ENCODE peak calls at places on chromosomes 4 and X, in nine cellular contexts. T is AG09319, M is progenitor cell of endocrine pancreas, H is K562, V is neural crest cell, R is H9, O is dorsolateral prefrontal cortex, X is AG09309, Q is lower leg skin. U is an unnamed sample.

GRCh38 chr4:165150545-165150944 is 37.9 kb upstream of the TMEM192 start:
- DNase-seq in T (no peak), M (no peak), H (no peak), V (no peak), R (no peak), O (no peak), X (no peak), Q (no peak), U (no peak)

GRCh38 chr4:74635074-74635473 is 159.2 kb downstream of the BTC start:
- DNase-seq in T (no peak), M (no peak), H (no peak), V (no peak), R (no peak), O (no peak), X (no peak), Q (no peak), U (no peak)

GRCh38 chr4:69995526-69996016 is at the start of gene STATH:
- DNase-seq in T (no peak), M (no peak), H (no peak), V (no peak), R (no peak), O (no peak), X (no peak), Q (no peak), U (no peak)

GRCh38 chr4:3825530-3825929 is 59.3 kb downstream of the ADRA2C start:
- DNase-seq in T (no peak), M (no peak), H (no peak), V (no peak), R (no peak), O (no peak), X (no peak), Q (no peak), U (no peak)

GRCh38 chrX:1584237-1585011 is 7.0 kb upstream of the AKAP17A start:
- DNase-seq in T (no peak), M (no peak), H (no peak), V (no peak), R (no peak), O (no peak), X (no peak), Q (no peak), U (no peak)

GRCh38 chr4:75168548-75168947 is 235.6 kb downstream of the PARM1 start:
- DNase-seq in T (no peak), M (no peak), H (no peak), V (no peak), R (no peak), O (no peak), X (no peak), Q (no peak), U (no peak)

GRCh38 chr4:16692021-16692420 is 206.4 kb downstream of the LDB2 start:
- DNase-seq in T (no peak), M (no peak), H (no peak), V (no peak), R (no peak), O (no peak), X (no peak), Q (no peak), U (no peak)

GRCh38 chr4:186472948-186473347 is 82.4 kb downstream of the MTNR1A start:
- DNase-seq in T (peak), M (no peak), H (no peak), V (no peak), R (peak), O (no peak), X (no peak), Q (no peak), U (no peak)

GRCh38 chr4:108398326-108398725 is 222.1 kb upstream of the RPL34 start:
- DNase-seq in T (no peak), M (no peak), H (no peak), V (no peak), R (no peak), O (no peak), X (no peak), Q (no peak), U (no peak)

GRCh38 chr4:52961666-52962412 is 99.7 kb downstream of the RASL11B start:
- DNase-seq in T (no peak), M (no peak), H (no peak), V (no peak), R (no peak), O (no peak), X (no peak), Q (no peak), U (no peak)

GRCh38 chr4:64899563-64899962 is 490.3 kb upstream of the TECRL start:
- DNase-seq in T (no peak), M (no peak), H (no peak), V (no peak), R (no peak), O (no peak), X (no peak), Q (no peak), U (no peak)

GRCh38 chr4:93396274-93396673 is 432.3 kb upstream of the ATOH1 start:
- DNase-seq in T (peak), M (no peak), H (no peak), V (no peak), R (no peak), O (no peak), X (no peak), Q (no peak), U (no peak)

GRCh38 chrX:154082396-154083133 is 15.0 kb downstream of the MECP2 start:
- DNase-seq in T (no peak), M (no peak), H (peak), V (no peak), R (no peak), O (no peak), X (no peak), Q (no peak), U (no peak)

GRCh38 chrX:41027388-41027787 is 57.9 kb upstream of the USP9X start:
- DNase-seq in T (peak), M (no peak), H (no peak), V (no peak), R (no peak), O (no peak), X (peak), Q (no peak), U (no peak)

GRCh38 chr4:26141916-26142638 is 178.7 kb upstream of the RBPJ start:
- DNase-seq in T (no peak), M (no peak), H (no peak), V (no peak), R (no peak), O (peak), X (no peak), Q (peak), U (peak)

GRCh38 chr4:1469596-1470392 is 63.6 kb upstream of the NKX1-1 start:
- DNase-seq in T (no peak), M (no peak), H (no peak), V (no peak), R (no peak), O (peak), X (no peak), Q (peak), U (peak)

GRCh38 chrX:11791537-11791936 is 33.5 kb downstream of the MSL3 start:
- DNase-seq in T (no peak), M (no peak), H (no peak), V (no peak), R (no peak), O (no peak), X (no peak), Q (no peak), U (no peak)

GRCh38 chr4:29970626-29971025 is 749.5 kb upstream of the PCDH7 start:
- DNase-seq in T (no peak), M (no peak), H (no peak), V (no peak), R (peak), O (no peak), X (peak), Q (no peak), U (no peak)

GRCh38 chr4:2689825-2690700 is 66.1 kb downstream of the TNIP2 start:
- DNase-seq in T (no peak), M (no peak), H (no peak), V (no peak), R (no peak), O (peak), X (no peak), Q (peak), U (peak)

GRCh38 chr4:55503164-55503563 is 43.5 kb downstream of the CLOCK start:
- DNase-seq in T (no peak), M (no peak), H (peak), V (no peak), R (no peak), O (no peak), X (peak), Q (no peak), U (no peak)

GRCh38 chrX:75746891-75747639 is 38.0 kb downstream of the MAGEE2 start:
- DNase-seq in T (no peak), M (peak), H (no peak), V (peak), R (peak), O (no peak), X (no peak), Q (no peak), U (no peak)

GRCh38 chrX:44951572-44952067 is 78.6 kb downstream of the KDM6A start:
- DNase-seq in T (no peak), M (no peak), H (no peak), V (no peak), R (no peak), O (no peak), X (no peak), Q (no peak), U (no peak)

GRCh38 chrX:9846631-9847030 is 60.4 kb downstream of the SHROOM2 start:
- DNase-seq in T (no peak), M (no peak), H (no peak), V (no peak), R (no peak), O (no peak), X (no peak), Q (no peak), U (no peak)

GRCh38 chr4:170940043-170940724 is 850.4 kb upstream of the AADAT start:
- DNase-seq in T (no peak), M (no peak), H (no peak), V (no peak), R (no peak), O (no peak), X (no peak), Q (peak), U (no peak)

GRCh38 chr4:114386637-114387233 is 211.9 kb upstream of the UGT8 start:
- DNase-seq in T (no peak), M (no peak), H (peak), V (peak), R (no peak), O (no peak), X (no peak), Q (no peak), U (no peak)

GRCh38 chrX:99901091-99901490 is 509.0 kb downstream of the PCDH19 start:
- DNase-seq in T (no peak), M (no peak), H (no peak), V (no peak), R (no peak), O (no peak), X (no peak), Q (no peak), U (no peak)

GRCh38 chrX:136220535-136220934 is 30.7 kb downstream of the MAP7D3 start:
- DNase-seq in T (no peak), M (no peak), H (no peak), V (no peak), R (no peak), O (no peak), X (no peak), Q (no peak), U (no peak)

GRCh38 chr4:158798062-158798461 is 29.2 kb downstream of the FNIP2 start:
- DNase-seq in T (no peak), M (no peak), H (no peak), V (no peak), R (no peak), O (no peak), X (no peak), Q (no peak), U (no peak)

GRCh38 chr4:160864253-160864652 is 1299.5 kb downstream of the FSTL5 start:
- DNase-seq in T (no peak), M (no peak), H (no peak), V (no peak), R (no peak), O (no peak), X (no peak), Q (no peak), U (no peak)

GRCh38 chr4:42280327-42281095 is 116.8 kb upstream of the SHISA3 start:
- DNase-seq in T (no peak), M (no peak), H (peak), V (peak), R (no peak), O (no peak), X (no peak), Q (no peak), U (no peak)

GRCh38 chr4:162952232-162952631 is 214.5 kb downstream of the NAF1 start:
- DNase-seq in T (no peak), M (no peak), H (no peak), V (no peak), R (no peak), O (no peak), X (no peak), Q (no peak), U (no peak)

GRCh38 chr4:153438916-153439756 is 27.0 kb upstream of the TMEM131L start:
- DNase-seq in T (no peak), M (no peak), H (no peak), V (no peak), R (no peak), O (no peak), X (no peak), Q (no peak), U (no peak)

GRCh38 chr4:58166496-58166895 is 1056.3 kb upstream of the IGFBP7 start:
- DNase-seq in T (no peak), M (no peak), H (no peak), V (no peak), R (no peak), O (no peak), X (no peak), Q (no peak), U (no peak)

GRCh38 chrX:85109235-85109634 is 105.6 kb downstream of the APOOL start:
- DNase-seq in T (no peak), M (no peak), H (peak), V (no peak), R (peak), O (no peak), X (no peak), Q (no peak), U (no peak)

GRCh38 chr4:185071412-185071811 is 53.1 kb downstream of the HELT start:
- DNase-seq in T (no peak), M (no peak), H (no peak), V (no peak), R (no peak), O (no peak), X (no peak), Q (no peak), U (no peak)

GRCh38 chr4:152257601-152258066 is 278.3 kb downstream of the FBXW7 start:
- DNase-seq in T (no peak), M (no peak), H (no peak), V (no peak), R (no peak), O (no peak), X (no peak), Q (no peak), U (no peak)

GRCh38 chr4:16684083-16684482 is 214.4 kb downstream of the LDB2 start:
- DNase-seq in T (peak), M (no peak), H (no peak), V (no peak), R (no peak), O (no peak), X (peak), Q (no peak), U (no peak)

GRCh38 chrX:87664381-87664780 is 146.8 kb downstream of the KLHL4 start:
- DNase-seq in T (no peak), M (no peak), H (peak), V (no peak), R (no peak), O (no peak), X (no peak), Q (no peak), U (no peak)

GRCh38 chr4:11418610-11419009 is 10.1 kb downstream of the HS3ST1 start:
- DNase-seq in T (no peak), M (no peak), H (no peak), V (no peak), R (no peak), O (no peak), X (no peak), Q (no peak), U (no peak)

DNA sequence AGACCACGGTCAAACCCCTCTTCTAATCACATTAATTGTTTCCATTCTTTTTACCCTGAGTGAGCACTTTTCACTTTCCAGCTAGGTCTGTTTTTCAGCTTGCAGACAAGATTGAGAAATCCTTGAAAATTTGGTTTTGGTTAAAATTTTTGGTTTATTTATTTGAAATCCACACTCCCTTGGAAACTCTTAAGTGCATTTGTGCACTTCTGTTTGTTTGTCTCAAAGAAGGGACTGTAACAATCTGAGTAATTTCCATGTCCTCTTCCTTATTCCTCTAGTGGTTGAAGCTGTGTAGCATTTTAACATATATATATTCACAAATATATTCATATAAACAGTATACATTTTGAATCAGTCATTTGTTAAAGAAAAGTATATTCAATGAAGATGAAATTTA is 333.3 kb downstream of the ANK2 start:
- DNase-seq in T (peak), M (no peak), H (no peak), V (no peak), R (no peak), O (no peak), X (no peak), Q (no peak), U (no peak)
- TF ChIP-seq CTCF in T (no peak), M (no peak), H (no peak), V (no peak), R (no peak), O (no peak), X (no peak), Q (no peak), U (no peak)

GRCh38 chrX:39731390-39731680 is 366.4 kb downstream of the BCOR start:
- DNase-seq in T (no peak), M (no peak), H (no peak), V (no peak), R (no peak), O (no peak), X (no peak), Q (no peak), U (no peak)
- TF ChIP-seq CTCF in T (no peak), M (no peak), H (no peak), V (no peak), R (no peak), O (no peak), X (no peak), Q (no peak), U (no peak)

GRCh38 chr4:54384563-54384962 is 155.5 kb downstream of the PDGFRA start:
- DNase-seq in T (no peak), M (no peak), H (no peak), V (no peak), R (no peak), O (no peak), X (peak), Q (no peak), U (no peak)
- TF ChIP-seq CTCF in T (peak), M (peak), H (peak), V (peak), R (peak), O (peak), X (peak), Q (no peak), U (no peak)

GRCh38 chr4:155353923-155354540 is 22.7 kb downstream of the MAP9 start:
- DNase-seq in T (no peak), M (peak), H (peak), V (peak), R (peak), O (peak), X (peak), Q (no peak), U (no peak)
- TF ChIP-seq CTCF in T (peak), M (peak), H (peak), V (peak), R (peak), O (peak), X (peak), Q (no peak), U (peak)

GRCh38 chrX:55135171-55135570 is 46.4 kb downstream of the PAGE2 start:
- DNase-seq in T (no peak), M (no peak), H (peak), V (peak), R (no peak), O (no peak), X (no peak), Q (no peak), U (no peak)
- TF ChIP-seq CTCF in T (peak), M (peak), H (peak), V (peak), R (peak), O (peak), X (peak), Q (no peak), U (peak)

GRCh38 chrX:81082649-81083048 is 119.1 kb downstream of the HMGN5 start:
- DNase-seq in T (no peak), M (no peak), H (no peak), V (no peak), R (no peak), O (no peak), X (no peak), Q (no peak), U (no peak)
- TF ChIP-seq CTCF in T (no peak), M (no peak), H (no peak), V (no peak), R (no peak), O (no peak), X (no peak), Q (no peak), U (no peak)

GRCh38 chrX:110435191-110435590 is 76.5 kb downstream of the RTL9 start:
- DNase-seq in T (no peak), M (no peak), H (no peak), V (no peak), R (no peak), O (no peak), X (no peak), Q (no peak), U (no peak)
- TF ChIP-seq CTCF in T (no peak), M (no peak), H (no peak), V (no peak), R (no peak), O (no peak), X (no peak), Q (no peak), U (no peak)

DNA sequence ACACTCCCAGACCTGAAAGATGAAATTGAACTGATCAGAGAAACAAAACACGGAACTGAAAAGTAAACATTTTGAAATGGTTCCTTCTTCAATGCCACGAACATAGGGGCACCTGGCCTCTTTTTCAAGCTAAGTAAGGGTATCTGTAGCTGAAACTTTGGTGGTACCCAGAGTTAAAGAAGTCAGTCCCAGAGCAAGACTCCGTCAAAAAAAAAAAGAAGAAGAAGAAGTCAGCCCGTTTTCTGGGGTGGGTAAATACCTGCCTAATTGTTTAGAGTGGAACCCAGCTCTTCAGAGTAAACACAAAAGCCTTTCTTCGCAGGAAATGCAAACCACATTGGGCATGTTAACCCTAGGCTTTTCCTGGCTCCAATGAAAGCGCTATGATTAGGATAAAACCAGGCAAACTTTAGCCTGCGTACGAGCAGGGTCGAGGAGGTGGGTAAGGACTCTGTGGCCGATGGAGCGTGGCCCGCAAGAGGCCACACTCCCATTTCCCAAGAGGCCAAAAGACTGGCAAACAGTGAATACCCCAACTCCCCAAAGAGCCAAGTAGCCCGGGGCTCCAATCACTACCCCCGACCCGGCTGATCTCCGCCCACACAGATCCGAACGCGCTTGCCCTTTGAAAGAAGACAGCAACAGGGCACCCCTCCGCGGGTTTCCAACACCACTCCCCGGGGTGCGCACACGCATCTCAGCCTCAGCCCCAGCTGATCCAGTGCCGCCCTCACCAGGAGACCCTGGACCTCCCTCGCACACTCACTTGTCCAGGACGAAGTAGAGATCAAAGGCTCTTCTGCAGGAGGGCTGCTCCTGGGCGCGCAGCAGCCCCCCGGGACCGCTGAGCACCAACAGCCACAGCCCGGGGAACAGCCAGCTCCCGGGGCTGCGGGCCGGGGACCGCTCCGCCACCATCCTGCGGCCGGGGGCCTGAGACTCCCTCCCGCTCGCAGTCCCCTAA is 1.1 kb downstream of the ANTXR2 start:
- DNase-seq in T (no peak), M (peak), H (peak), V (peak), R (peak), O (peak), X (no peak), Q (peak), U (peak)
- TF ChIP-seq CTCF in T (no peak), M (no peak), H (no peak), V (no peak), R (no peak), O (no peak), X (no peak), Q (no peak), U (no peak)